ENCODE peak calls at places on chromosomes 2 and 18, in seven cellular contexts. E is thoracic aorta, Q is spleen, H is GM06990, S is progenitor cell of endocrine pancreas, L is AG10803, J is HepG2. R is an unnamed sample.
A peak's percentile ranks its signal among the peaks of the same experiment; 100 is the strongest.

GRCh38 chr2:107064750-107065149 is 178.8 kb upstream of the ST6GAL2 start:
- DNase-seq in E (no peak), Q (no peak), H (no peak), S (no peak), L (peak; percentile 7), J (no peak), R (no peak)

GRCh38 chr2:37637122-37637875 is 34.1 kb downstream of the CDC42EP3 start:
- DNase-seq in E (no peak), Q (no peak), H (no peak), S (no peak), L (peak; percentile 77), J (no peak), R (no peak)

GRCh38 chr2:184041077-184041476 is 557.3 kb upstream of the ZNF804A start:
- DNase-seq in E (no peak), Q (no peak), H (no peak), S (no peak), L (no peak), J (no peak), R (no peak)

GRCh38 chr2:28326873-28327495 is 65.7 kb upstream of the FOSL2 start:
- DNase-seq in E (no peak), Q (no peak), H (no peak), S (no peak), L (peak; percentile 43), J (no peak), R (no peak)

GRCh38 chr2:236667526-236667925 is 97.9 kb downstream of the ACKR3 start:
- DNase-seq in E (no peak), Q (no peak), H (no peak), S (no peak), L (no peak), J (no peak), R (no peak)

GRCh38 chr2:108403494-108403893 is 25.7 kb downstream of the SULT1C4 start:
- DNase-seq in E (no peak), Q (no peak), H (no peak), S (no peak), L (peak; percentile 70), J (no peak), R (no peak)

GRCh38 chr18:70024829-70025228 is 77.2 kb upstream of the CD226 start:
- DNase-seq in E (no peak), Q (no peak), H (no peak), S (no peak), L (no peak), J (no peak), R (no peak)

GRCh38 chr2:10664652-10665051 is 25.1 kb downstream of the NOL10 start:
- DNase-seq in E (no peak), Q (no peak), H (no peak), S (no peak), L (no peak), J (no peak), R (no peak)

GRCh38 chr2:77631007-77631406 is 108.8 kb upstream of the LRRTM4 start:
- DNase-seq in E (no peak), Q (no peak), H (no peak), S (no peak), L (no peak), J (no peak), R (no peak)

GRCh38 chr2:150997702-150998480 is 263.8 kb downstream of the RBM43 start:
- DNase-seq in E (no peak), Q (no peak), H (no peak), S (no peak), L (peak; percentile 97), J (no peak), R (no peak)
- TF ChIP-seq CTCF in E (no peak), Q (no peak), H (no peak), S (no peak), L (no peak), J (no peak), R (no peak)

GRCh38 chr2:213723707-213724106 is 439.4 kb downstream of the SPAG16 start:
- DNase-seq in E (no peak), Q (no peak), H (no peak), S (no peak), L (no peak), J (no peak), R (no peak)
- TF ChIP-seq CTCF in E (no peak), Q (no peak), H (no peak), S (no peak), L (no peak), J (no peak), R (no peak)

GRCh38 chr18:6571239-6571602 is 156.5 kb upstream of the L3MBTL4 start:
- DNase-seq in E (no peak), Q (no peak), H (no peak), S (no peak), L (no peak), J (no peak), R (no peak)
- TF ChIP-seq CTCF in E (no peak), Q (no peak), H (no peak), S (no peak), L (no peak), J (no peak), R (no peak)

DNA sequence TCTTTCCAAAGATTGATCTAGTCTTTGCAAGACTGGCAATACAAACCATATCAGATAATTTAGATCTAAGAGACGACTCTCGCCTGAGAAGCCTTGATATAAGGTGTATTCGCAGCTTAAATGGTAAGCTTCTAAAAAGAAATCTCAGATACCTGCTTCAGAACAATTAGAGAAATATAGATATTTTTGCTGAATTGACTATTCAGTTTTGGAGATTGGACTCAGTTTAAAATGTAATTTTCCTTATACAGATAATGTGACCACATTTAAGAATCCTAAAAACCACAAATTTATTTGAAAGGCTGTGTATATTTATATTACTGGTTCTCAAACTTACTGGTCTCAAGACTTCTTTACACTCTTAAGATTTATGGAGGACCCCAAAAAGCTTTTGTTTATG is 15.4 kb downstream of the PAPOLG start:
- DNase-seq in E (no peak), Q (no peak), H (no peak), S (no peak), L (no peak), J (no peak), R (no peak)
- TF ChIP-seq CTCF in E (no peak), Q (no peak), H (no peak), S (no peak), L (no peak), J (no peak), R (no peak)

GRCh38 chr2:190986221-190986953 is 27.6 kb downstream of the STAT1 start:
- DNase-seq in E (no peak), Q (no peak), H (no peak), S (no peak), L (no peak), J (no peak), R (no peak)
- TF ChIP-seq CTCF in E (no peak), Q (no peak), H (no peak), S (no peak), L (no peak), J (no peak), R (no peak)

GRCh38 chr18:28007841-28008240 is 169.1 kb downstream of the CDH2 start:
- DNase-seq in E (no peak), Q (no peak), H (no peak), S (no peak), L (peak; percentile 48), J (no peak), R (no peak)

GRCh38 chr18:28009589-28009988 is 167.3 kb downstream of the CDH2 start:
- DNase-seq in E (no peak), Q (no peak), H (no peak), S (no peak), L (no peak), J (no peak), R (no peak)

GRCh38 chr18:28015671-28016070 is 161.3 kb downstream of the CDH2 start:
- DNase-seq in E (no peak), Q (no peak), H (no peak), S (no peak), L (no peak), J (no peak), R (no peak)

GRCh38 chr18:28018361-28018760 is 158.6 kb downstream of the CDH2 start:
- DNase-seq in E (no peak), Q (no peak), H (no peak), S (no peak), L (peak; percentile 33), J (no peak), R (no peak)

GRCh38 chr18:28013064-28013463 is 163.9 kb downstream of the CDH2 start:
- DNase-seq in E (no peak), Q (no peak), H (no peak), S (no peak), L (peak; percentile 34), J (peak; percentile 13), R (no peak)
- TF ChIP-seq CTCF in E (no peak), Q (no peak), H (peak; percentile 7), S (peak; percentile 47), L (peak; percentile 66), J (no peak), R (no peak)

GRCh38 chr2:143533846-143534245 is 404.6 kb downstream of the ARHGAP15 start:
- DNase-seq in E (no peak), Q (no peak), H (no peak), S (no peak), L (no peak), J (no peak), R (no peak)
- TF ChIP-seq CTCF in E (no peak), Q (no peak), H (no peak), S (no peak), L (no peak), J (no peak), R (no peak)

DNA sequence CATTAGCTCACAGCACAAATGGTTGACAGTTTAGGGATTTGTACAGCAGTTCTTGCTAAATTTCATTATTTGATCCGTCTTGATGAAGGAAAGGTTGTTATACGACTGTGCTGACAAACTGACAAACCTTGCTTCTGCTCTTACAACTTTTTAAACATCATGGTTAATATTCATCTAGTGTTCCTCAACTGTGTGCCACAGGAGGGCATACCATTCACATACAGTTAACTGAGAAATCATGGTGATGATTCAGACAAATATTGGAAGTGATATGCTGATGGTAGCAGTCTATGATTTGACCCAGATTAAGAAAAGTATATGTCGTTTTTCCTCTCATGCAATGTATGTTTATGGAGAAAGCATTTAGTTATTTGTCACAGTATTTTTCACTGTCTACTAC is 129.8 kb upstream of the FSIP2 start:
- DNase-seq in E (no peak), Q (no peak), H (no peak), S (no peak), L (no peak), J (no peak), R (no peak)
- TF ChIP-seq CTCF in E (no peak), Q (no peak), H (no peak), S (peak; percentile 13), L (no peak), J (peak; percentile 60), R (no peak)

GRCh38 chr2:155377178-155377780 is 678.8 kb downstream of the KCNJ3 start:
- DNase-seq in E (no peak), Q (no peak), H (no peak), S (no peak), L (peak; percentile 29), J (peak; percentile 7), R (no peak)
- TF ChIP-seq CTCF in E (no peak), Q (peak; percentile 12), H (no peak), S (peak; percentile 64), L (peak; percentile 47), J (peak; percentile 35), R (no peak)

R was measured in GM13976.